ENCODE peak calls at places on chromosomes 2 and 18, in four cellular contexts. One of them, this sample, is unnamed.

GRCh38 chr2:113977660-113978523 is 88.0 kb downstream of the ACTR3 start:
- DNase-seq in adrenal gland: peak
- DNase-seq in right lobe of liver: no peak
- DNase-seq in uterus: no peak
- DNase-seq in this sample: no peak

GRCh38 chr18:38826247-38826646 is 1260.6 kb upstream of the CELF4 start:
- DNase-seq in adrenal gland: no peak
- DNase-seq in right lobe of liver: no peak
- DNase-seq in uterus: no peak
- DNase-seq in this sample: no peak

GRCh38 chr2:86433137-86433536 is 8.0 kb upstream of the KDM3A start:
- DNase-seq in adrenal gland: no peak
- DNase-seq in right lobe of liver: no peak
- DNase-seq in uterus: no peak
- DNase-seq in this sample: no peak

GRCh38 chr2:139214806-139215205 is 434.6 kb upstream of the NXPH2 start:
- DNase-seq in adrenal gland: no peak
- DNase-seq in right lobe of liver: no peak
- DNase-seq in uterus: no peak
- DNase-seq in this sample: no peak

GRCh38 chr2:62189196-62189595 is 6.7 kb upstream of the B3GNT2 start:
- DNase-seq in adrenal gland: no peak
- DNase-seq in right lobe of liver: no peak
- DNase-seq in uterus: no peak
- DNase-seq in this sample: peak

GRCh38 chr2:232349946-232350635 is 28.5 kb upstream of the ALPP start:
- DNase-seq in adrenal gland: no peak
- DNase-seq in right lobe of liver: no peak
- DNase-seq in uterus: no peak
- DNase-seq in this sample: no peak

GRCh38 chr18:40159141-40160017 is 1795.7 kb upstream of the PIK3C3 start:
- DNase-seq in adrenal gland: no peak
- DNase-seq in right lobe of liver: no peak
- DNase-seq in uterus: no peak
- DNase-seq in this sample: no peak

GRCh38 chr2:179226203-179226960 is 38.2 kb downstream of the SESTD1 start:
- DNase-seq in adrenal gland: no peak
- DNase-seq in right lobe of liver: peak
- DNase-seq in uterus: no peak
- DNase-seq in this sample: no peak

GRCh38 chr2:178109813-178110212 is 2.4 kb upstream of the RBM45 start:
- DNase-seq in adrenal gland: no peak
- DNase-seq in right lobe of liver: no peak
- DNase-seq in uterus: no peak
- DNase-seq in this sample: no peak

GRCh38 chr2:72386288-72386687 is 238.6 kb upstream of the CYP26B1 start:
- DNase-seq in adrenal gland: no peak
- DNase-seq in right lobe of liver: no peak
- DNase-seq in uterus: no peak
- DNase-seq in this sample: no peak

DNA sequence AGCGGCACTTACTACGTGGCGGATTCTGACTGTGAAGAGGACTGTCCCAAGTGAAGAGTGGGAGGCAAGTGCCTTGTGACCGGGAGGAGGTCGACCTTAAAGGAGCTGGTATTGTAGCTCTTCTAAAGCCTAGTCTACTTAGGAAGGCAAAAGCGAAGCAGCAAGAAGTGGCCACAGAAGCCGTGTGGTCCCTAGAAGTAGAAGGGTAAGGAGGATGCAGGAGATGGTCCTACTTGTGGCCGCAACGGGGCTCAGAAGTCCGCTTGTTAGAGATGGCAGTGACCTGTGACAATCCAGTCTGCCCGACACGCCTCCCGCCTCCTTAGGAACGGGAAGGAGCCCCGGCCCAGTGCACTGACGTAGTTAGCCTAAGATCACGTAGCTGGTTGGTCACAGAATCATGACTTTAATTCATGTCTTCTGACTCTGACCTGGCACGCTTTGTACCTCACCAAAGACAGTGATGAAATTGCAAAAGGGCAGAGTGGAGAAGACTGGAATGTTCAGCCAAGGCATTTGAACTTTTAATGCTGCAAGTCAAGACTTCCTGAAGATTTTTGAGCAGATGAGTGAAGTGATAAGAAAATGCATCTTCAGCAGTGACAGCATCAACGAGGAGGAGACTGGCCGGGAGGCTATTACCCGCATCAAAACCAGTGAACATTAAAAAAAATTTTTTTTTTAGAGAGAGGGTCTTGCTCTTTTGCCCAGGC is 748 bp upstream of the EIF2AK3 start:
- DNase-seq in adrenal gland: peak
- DNase-seq in right lobe of liver: peak
- DNase-seq in uterus: peak
- DNase-seq in this sample: peak
- TF ChIP-seq POLR2A in adrenal gland: peak
- TF ChIP-seq POLR2A in right lobe of liver: peak
- TF ChIP-seq POLR2A in uterus: peak
- TF ChIP-seq POLR2A in this sample: no peak

DNA sequence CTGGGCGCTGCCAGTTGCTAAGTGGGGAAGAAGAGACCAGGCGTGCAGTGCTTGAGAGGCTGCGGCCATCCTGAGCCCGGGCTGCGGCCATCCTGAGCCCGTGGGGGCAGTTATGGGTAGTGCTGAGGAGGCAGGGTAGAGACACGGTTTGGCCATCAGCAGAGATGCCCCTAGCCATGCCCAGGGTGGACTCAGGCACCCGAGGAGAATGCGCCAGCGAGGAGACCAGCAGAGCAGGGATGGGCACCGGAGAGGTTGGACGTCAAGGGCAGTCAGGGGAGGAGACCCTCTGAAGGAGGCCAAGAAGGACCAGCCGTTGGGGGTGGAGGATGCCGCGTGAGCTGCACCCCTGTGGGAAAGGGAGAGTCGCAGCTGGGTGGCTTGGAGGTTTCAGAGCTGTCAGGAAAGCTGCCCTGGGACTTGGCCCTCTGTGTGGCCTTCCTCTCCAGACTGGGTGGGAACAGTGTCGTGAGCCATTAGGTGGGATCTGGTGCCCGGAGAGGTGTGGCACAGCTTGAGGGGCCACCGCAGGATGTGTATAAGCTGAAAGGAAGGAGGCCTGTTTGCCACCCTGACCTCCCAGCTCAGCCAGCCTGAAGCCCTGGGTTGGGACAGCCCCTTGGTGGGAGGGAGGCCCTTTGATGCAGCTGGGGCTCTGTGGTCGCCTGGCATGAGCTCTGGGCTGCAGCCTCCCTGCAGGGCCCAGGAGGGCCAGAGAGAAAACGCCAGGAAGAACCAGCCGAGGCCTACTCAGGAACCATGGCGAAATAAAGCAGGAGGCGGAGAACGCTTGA is 56.0 kb downstream of the SH3BP4 start:
- DNase-seq in adrenal gland: no peak
- DNase-seq in right lobe of liver: no peak
- DNase-seq in uterus: no peak
- DNase-seq in this sample: no peak
- TF ChIP-seq CTCF in adrenal gland: no peak
- TF ChIP-seq CTCF in right lobe of liver: no peak
- TF ChIP-seq CTCF in uterus: no peak
- TF ChIP-seq CTCF in this sample: no peak

DNA sequence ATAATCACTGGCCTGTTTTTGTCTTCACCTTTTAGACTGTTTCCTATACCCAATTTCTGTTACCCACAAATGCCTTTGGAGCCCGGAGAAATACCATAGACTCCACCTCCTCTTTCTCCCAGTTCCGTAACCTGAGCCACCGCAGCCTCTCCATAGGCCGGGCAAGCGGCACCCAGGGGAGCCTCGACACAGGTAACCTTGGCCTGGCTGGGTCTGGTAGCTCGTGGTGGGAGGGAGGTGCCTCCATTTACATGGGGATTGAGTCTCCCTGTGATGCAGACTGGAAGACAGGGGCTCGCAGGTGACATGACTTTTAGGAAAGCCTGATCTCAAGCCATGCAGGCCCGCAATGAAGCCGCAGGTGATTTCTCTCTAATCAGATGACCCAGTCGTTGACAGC is 100.6 kb downstream of the CABLES1 start:
- DNase-seq in adrenal gland: no peak
- DNase-seq in right lobe of liver: no peak
- DNase-seq in uterus: no peak
- DNase-seq in this sample: no peak
- TF ChIP-seq POLR2A in adrenal gland: no peak
- TF ChIP-seq POLR2A in right lobe of liver: no peak
- TF ChIP-seq POLR2A in uterus: no peak
- TF ChIP-seq POLR2A in this sample: no peak

DNA sequence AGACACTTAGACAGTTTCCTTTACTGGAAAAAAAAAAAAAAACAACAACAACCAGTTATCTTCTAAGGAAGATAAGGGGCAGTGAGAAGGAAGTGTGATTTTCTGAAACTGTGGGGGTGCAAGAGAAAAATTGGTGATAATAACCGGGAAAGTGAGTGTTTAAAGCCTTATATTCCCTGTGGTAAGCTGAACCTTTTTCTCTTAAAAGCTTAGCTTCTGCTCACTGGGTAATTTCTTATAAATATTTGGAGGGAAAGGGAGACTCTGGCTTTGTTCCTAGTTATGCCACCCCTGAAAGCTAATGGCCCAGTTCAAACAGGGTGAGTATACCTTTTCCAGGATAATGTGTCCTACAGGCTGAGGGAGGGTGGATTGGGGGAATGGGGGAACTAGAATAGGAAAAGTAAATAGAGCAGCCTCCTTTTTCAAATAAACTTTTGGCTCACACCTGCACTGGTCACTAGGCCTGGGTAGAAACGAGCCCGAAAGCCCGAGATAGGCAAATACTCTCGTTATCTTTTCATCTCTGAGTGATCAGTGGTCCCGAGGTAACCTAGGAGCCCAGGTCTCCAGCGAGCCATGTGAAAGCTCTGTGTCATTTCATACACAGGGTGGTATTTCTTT is 15.4 kb upstream of the SRBD1 start:
- DNase-seq in adrenal gland: no peak
- DNase-seq in right lobe of liver: peak
- DNase-seq in uterus: no peak
- DNase-seq in this sample: no peak
- TF ChIP-seq CTCF in adrenal gland: no peak
- TF ChIP-seq CTCF in right lobe of liver: no peak
- TF ChIP-seq CTCF in uterus: no peak
- TF ChIP-seq CTCF in this sample: no peak

DNA sequence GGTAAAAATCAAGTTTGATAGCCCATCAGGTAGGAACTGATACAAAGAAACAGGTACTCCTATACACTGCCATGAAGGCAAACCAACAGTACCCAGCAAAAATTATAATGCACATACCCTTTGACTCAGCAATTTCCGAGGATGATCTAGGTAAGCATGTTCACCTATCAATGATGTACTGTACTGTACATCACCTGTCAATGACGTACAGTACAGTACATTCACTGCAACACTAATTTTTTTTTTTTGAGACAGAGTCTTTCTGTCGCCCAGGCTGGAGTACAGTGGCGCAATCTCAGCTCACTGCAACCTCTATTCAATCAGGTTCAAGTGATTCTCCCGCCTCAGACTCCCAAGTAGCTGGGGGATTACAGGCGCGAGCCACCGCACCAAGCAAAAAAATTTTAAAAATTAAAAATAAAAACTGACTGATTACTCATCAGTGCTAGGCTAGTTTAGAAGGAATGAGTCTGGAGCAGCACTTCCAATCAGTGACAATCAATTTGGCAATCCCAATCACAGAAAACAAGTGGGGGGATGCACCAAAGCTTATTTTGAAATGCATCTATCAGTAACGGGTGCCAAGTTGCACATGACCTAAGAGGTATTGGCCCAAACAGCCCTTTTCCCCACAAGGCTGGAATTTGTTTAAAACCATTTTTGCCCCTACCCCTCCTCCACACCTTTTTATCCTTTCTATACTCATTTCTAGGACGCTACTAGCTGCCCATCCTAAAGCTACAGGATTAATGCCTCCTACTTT is 8.2 kb downstream of the SRSF7 start:
- DNase-seq in adrenal gland: no peak
- DNase-seq in right lobe of liver: no peak
- DNase-seq in uterus: no peak
- DNase-seq in this sample: no peak
- TF ChIP-seq POLR2A in adrenal gland: no peak
- TF ChIP-seq POLR2A in right lobe of liver: no peak
- TF ChIP-seq POLR2A in uterus: no peak
- TF ChIP-seq POLR2A in this sample: no peak

GRCh38 chr2:175855794-175856453 is 146.1 kb downstream of the LNPK start:
- DNase-seq in adrenal gland: peak
- DNase-seq in right lobe of liver: no peak
- DNase-seq in uterus: no peak
- DNase-seq in this sample: no peak
- TF ChIP-seq CTCF in adrenal gland: no peak
- TF ChIP-seq CTCF in right lobe of liver: no peak
- TF ChIP-seq CTCF in uterus: no peak
- TF ChIP-seq CTCF in this sample: no peak

GRCh38 chr2:20351555-20352229 is 1.0 kb upstream of the PUM2 start:
- DNase-seq in adrenal gland: peak
- DNase-seq in right lobe of liver: peak
- DNase-seq in uterus: no peak
- DNase-seq in this sample: no peak

GRCh38 chr2:20349457-20350034 is 1.1 kb downstream of the PUM2 start:
- DNase-seq in adrenal gland: no peak
- DNase-seq in right lobe of liver: no peak
- DNase-seq in uterus: no peak
- DNase-seq in this sample: no peak

GRCh38 chr2:20348542-20348941 is 2.1 kb downstream of the PUM2 start:
- DNase-seq in adrenal gland: no peak
- DNase-seq in right lobe of liver: no peak
- DNase-seq in uterus: no peak
- DNase-seq in this sample: no peak

GRCh38 chr2:20350753-20351554 is at the start of gene PUM2:
- DNase-seq in adrenal gland: peak
- DNase-seq in right lobe of liver: peak
- DNase-seq in uterus: peak
- DNase-seq in this sample: peak

DNA sequence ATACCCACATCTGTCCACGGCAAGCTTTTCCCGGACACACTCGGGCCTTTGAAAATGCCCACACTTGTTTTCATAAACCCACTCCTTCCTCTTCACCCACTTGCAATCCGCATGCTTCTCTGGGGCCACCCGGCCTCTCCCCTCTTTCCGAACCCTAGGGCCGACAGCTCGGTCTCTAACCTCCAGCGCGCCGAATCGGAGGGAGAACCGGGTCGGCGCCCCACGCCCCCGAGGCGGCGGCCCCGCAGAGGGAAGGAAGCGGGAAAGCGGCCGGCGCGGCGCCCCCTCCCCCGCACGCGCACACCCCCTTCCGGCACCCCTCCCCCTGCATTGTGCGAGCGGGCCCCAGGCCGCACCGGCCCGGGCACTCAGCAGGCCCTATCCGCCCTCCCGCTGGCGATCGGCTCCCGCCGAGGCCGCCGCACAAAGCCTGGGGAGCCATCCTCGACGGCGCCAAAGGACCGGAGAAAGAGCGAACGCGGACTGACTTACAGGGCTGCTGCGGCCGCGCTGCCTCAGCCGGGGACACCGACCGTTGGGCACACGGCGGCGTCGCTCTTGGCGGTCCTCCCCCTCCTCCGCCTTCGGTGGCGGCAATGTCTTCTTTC is 435 bp downstream of the PUM2 start:
- DNase-seq in adrenal gland: no peak
- DNase-seq in right lobe of liver: peak
- DNase-seq in uterus: peak
- DNase-seq in this sample: peak
- TF ChIP-seq POLR2A in adrenal gland: no peak
- TF ChIP-seq POLR2A in right lobe of liver: no peak
- TF ChIP-seq POLR2A in uterus: no peak
- TF ChIP-seq POLR2A in this sample: no peak